ENCODE peak calls at places on chromosome 1, in six cellular contexts. One of them, this sample, is unnamed.
A peak's percentile ranks its signal among the peaks of the same experiment; 100 is the strongest.

GRCh38 chr1:174965006-174965971 is 34.5 kb upstream of the CACYBP start:
- DNase-seq in heart left ventricle: no peak
- DNase-seq in testis: peak; percentile 40
- DNase-seq in A549: no peak
- DNase-seq in body of pancreas: no peak
- DNase-seq in H1: no peak
- DNase-seq in this sample: no peak

GRCh38 chr1:240691521-240692338 is 79.8 kb upstream of the GREM2 start:
- DNase-seq in heart left ventricle: no peak
- DNase-seq in testis: peak; percentile 55
- DNase-seq in A549: peak; percentile 26
- DNase-seq in body of pancreas: no peak
- DNase-seq in H1: peak; percentile 55
- DNase-seq in this sample: peak; percentile 14

GRCh38 chr1:15843826-15844572 is 3.5 kb upstream of the SPEN start:
- DNase-seq in heart left ventricle: no peak
- DNase-seq in testis: no peak
- DNase-seq in A549: no peak
- DNase-seq in body of pancreas: no peak
- DNase-seq in H1: no peak
- DNase-seq in this sample: no peak

GRCh38 chr1:228837817-228838716 is 102.8 kb downstream of the RHOU start:
- DNase-seq in heart left ventricle: no peak
- DNase-seq in testis: peak; percentile 60
- DNase-seq in A549: peak; percentile 88
- DNase-seq in body of pancreas: peak; percentile 83
- DNase-seq in H1: peak; percentile 34
- DNase-seq in this sample: peak; percentile 55

GRCh38 chr1:238738942-238739341 is 647.4 kb upstream of the CHRM3 start:
- DNase-seq in heart left ventricle: no peak
- DNase-seq in testis: no peak
- DNase-seq in A549: no peak
- DNase-seq in body of pancreas: no peak
- DNase-seq in H1: no peak
- DNase-seq in this sample: no peak

GRCh38 chr1:25780318-25781129 is 19.5 kb upstream of the SELENON start:
- DNase-seq in heart left ventricle: no peak
- DNase-seq in testis: peak; percentile 74
- DNase-seq in A549: no peak
- DNase-seq in body of pancreas: no peak
- DNase-seq in H1: no peak
- DNase-seq in this sample: no peak

GRCh38 chr1:56577859-56578663 is 1.3 kb downstream of the PLPP3 start:
- DNase-seq in heart left ventricle: peak; percentile 50
- DNase-seq in testis: peak; percentile 50
- DNase-seq in A549: peak; percentile 16
- DNase-seq in body of pancreas: peak; percentile 77
- DNase-seq in H1: no peak
- DNase-seq in this sample: peak; percentile 42

GRCh38 chr1:172108494-172108893 is 267.2 kb downstream of the DNM3 start:
- DNase-seq in heart left ventricle: no peak
- DNase-seq in testis: peak; percentile 21
- DNase-seq in A549: no peak
- DNase-seq in body of pancreas: no peak
- DNase-seq in H1: no peak
- DNase-seq in this sample: no peak

GRCh38 chr1:206513312-206514111 is 6.2 kb downstream of the RASSF5 start:
- DNase-seq in heart left ventricle: peak; percentile 64
- DNase-seq in testis: peak; percentile 72
- DNase-seq in A549: no peak
- DNase-seq in body of pancreas: peak; percentile 77
- DNase-seq in H1: no peak
- DNase-seq in this sample: peak; percentile 84

GRCh38 chr1:29120955-29121485 is 2.7 kb downstream of the TMEM200B start:
- DNase-seq in heart left ventricle: peak; percentile 28
- DNase-seq in testis: peak; percentile 65
- DNase-seq in A549: peak; percentile 41
- DNase-seq in body of pancreas: no peak
- DNase-seq in H1: peak; percentile 93
- DNase-seq in this sample: no peak

GRCh38 chr1:117182271-117182670 is 28.5 kb downstream of the VTCN1 start:
- DNase-seq in heart left ventricle: no peak
- DNase-seq in testis: no peak
- DNase-seq in A549: no peak
- DNase-seq in body of pancreas: no peak
- DNase-seq in H1: no peak
- DNase-seq in this sample: no peak
- TF ChIP-seq POLR2A in heart left ventricle: no peak
- TF ChIP-seq POLR2A in testis: no peak
- TF ChIP-seq POLR2A in A549: no peak
- TF ChIP-seq POLR2A in body of pancreas: no peak
- TF ChIP-seq POLR2A in H1: no peak
- TF ChIP-seq POLR2A in this sample: no peak

DNA sequence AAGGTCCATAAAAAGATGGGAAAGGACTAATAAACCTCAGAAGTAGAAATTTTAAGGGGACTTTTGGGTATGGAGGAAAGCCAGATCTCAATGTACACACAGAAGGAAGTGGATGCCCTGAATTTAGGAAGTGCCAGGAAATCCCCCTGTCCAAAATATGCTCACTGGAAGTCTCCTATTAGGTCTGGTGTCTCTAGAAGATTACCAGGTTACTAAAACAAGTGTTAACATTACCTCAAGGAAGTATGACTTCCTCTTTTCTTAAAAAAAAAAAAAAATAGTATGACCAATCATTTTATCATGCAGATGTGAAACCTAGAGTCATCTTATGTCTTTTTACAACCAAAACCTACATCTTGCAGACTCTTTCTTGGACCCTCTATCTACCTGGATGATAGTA is 30.7 kb downstream of the CD58 start:
- DNase-seq in heart left ventricle: no peak
- DNase-seq in testis: no peak
- DNase-seq in A549: no peak
- DNase-seq in body of pancreas: no peak
- DNase-seq in H1: no peak
- DNase-seq in this sample: no peak
- TF ChIP-seq POLR2A in heart left ventricle: no peak
- TF ChIP-seq POLR2A in testis: no peak
- TF ChIP-seq POLR2A in A549: no peak
- TF ChIP-seq POLR2A in body of pancreas: no peak
- TF ChIP-seq POLR2A in H1: no peak
- TF ChIP-seq POLR2A in this sample: no peak

GRCh38 chr1:1777950-1778826 is at the start of gene NADK:
- DNase-seq in heart left ventricle: peak; percentile 68
- DNase-seq in testis: peak; percentile 64
- DNase-seq in A549: peak; percentile 52
- DNase-seq in body of pancreas: peak; percentile 68
- DNase-seq in H1: peak; percentile 79
- DNase-seq in this sample: peak; percentile 70
- TF ChIP-seq POLR2A in heart left ventricle: no peak
- TF ChIP-seq POLR2A in testis: no peak
- TF ChIP-seq POLR2A in A549: peak; percentile 68
- TF ChIP-seq POLR2A in body of pancreas: no peak
- TF ChIP-seq POLR2A in H1: no peak
- TF ChIP-seq POLR2A in this sample: peak; percentile 76

GRCh38 chr1:247103777-247104591 is at the start of gene ZNF669:
- DNase-seq in heart left ventricle: peak; percentile 96
- DNase-seq in testis: peak; percentile 99
- DNase-seq in A549: peak; percentile 84
- DNase-seq in body of pancreas: peak; percentile 96
- DNase-seq in H1: peak; percentile 98
- DNase-seq in this sample: peak; percentile 65
- TF ChIP-seq POLR2A in heart left ventricle: no peak
- TF ChIP-seq POLR2A in testis: peak; percentile 45
- TF ChIP-seq POLR2A in A549: peak; percentile 64
- TF ChIP-seq POLR2A in body of pancreas: peak; percentile 79
- TF ChIP-seq POLR2A in H1: peak; percentile 88
- TF ChIP-seq POLR2A in this sample: peak; percentile 90